ENCODE peak calls at places on chromosomes 11 and 22, in six cellular contexts. One of them, this sample, is unnamed.

GRCh38 chr22:37692627-37693285 is 4.1 kb upstream of the TRIOBP start:
- DNase-seq in endodermal cell: no peak
- DNase-seq in H1: no peak
- DNase-seq in CD8-positive, alpha-beta T cell: no peak
- DNase-seq in transverse colon: no peak
- DNase-seq in brain microvascular endothelial cell: no peak
- DNase-seq in this sample: no peak

GRCh38 chr11:22459053-22459452 is 120.9 kb downstream of the SLC17A6 start:
- DNase-seq in endodermal cell: no peak
- DNase-seq in H1: no peak
- DNase-seq in CD8-positive, alpha-beta T cell: no peak
- DNase-seq in transverse colon: no peak
- DNase-seq in brain microvascular endothelial cell: peak; percentile 71
- DNase-seq in this sample: no peak

GRCh38 chr11:75394086-75394840 is 5.1 kb upstream of the RPS3 start:
- DNase-seq in endodermal cell: no peak
- DNase-seq in H1: no peak
- DNase-seq in CD8-positive, alpha-beta T cell: no peak
- DNase-seq in transverse colon: no peak
- DNase-seq in brain microvascular endothelial cell: no peak
- DNase-seq in this sample: no peak

GRCh38 chr11:92295175-92296137 is 70.8 kb downstream of the FAT3 start:
- DNase-seq in endodermal cell: no peak
- DNase-seq in H1: no peak
- DNase-seq in CD8-positive, alpha-beta T cell: no peak
- DNase-seq in transverse colon: peak; percentile 58
- DNase-seq in brain microvascular endothelial cell: no peak
- DNase-seq in this sample: no peak

GRCh38 chr11:126586303-126586627 is 230.8 kb downstream of the ST3GAL4 start:
- DNase-seq in endodermal cell: no peak
- DNase-seq in H1: no peak
- DNase-seq in CD8-positive, alpha-beta T cell: no peak
- DNase-seq in transverse colon: no peak
- DNase-seq in brain microvascular endothelial cell: no peak
- DNase-seq in this sample: no peak

GRCh38 chr22:36641902-36642640 is 61.5 kb downstream of the CACNG2 start:
- DNase-seq in endodermal cell: no peak
- DNase-seq in H1: no peak
- DNase-seq in CD8-positive, alpha-beta T cell: no peak
- DNase-seq in transverse colon: no peak
- DNase-seq in brain microvascular endothelial cell: peak; percentile 9
- DNase-seq in this sample: no peak

GRCh38 chr22:43570531-43571144 is 158.8 kb downstream of the MPPED1 start:
- DNase-seq in endodermal cell: peak; percentile 79
- DNase-seq in H1: no peak
- DNase-seq in CD8-positive, alpha-beta T cell: no peak
- DNase-seq in transverse colon: no peak
- DNase-seq in brain microvascular endothelial cell: no peak
- DNase-seq in this sample: no peak

GRCh38 chr22:17970205-17970708 is 54.1 kb downstream of the MICAL3 start:
- DNase-seq in endodermal cell: no peak
- DNase-seq in H1: no peak
- DNase-seq in CD8-positive, alpha-beta T cell: no peak
- DNase-seq in transverse colon: no peak
- DNase-seq in brain microvascular endothelial cell: peak; percentile 65
- DNase-seq in this sample: no peak

GRCh38 chr11:3866206-3866605 is 10.7 kb downstream of the STIM1 start:
- DNase-seq in endodermal cell: no peak
- DNase-seq in H1: no peak
- DNase-seq in CD8-positive, alpha-beta T cell: peak; percentile 26
- DNase-seq in transverse colon: no peak
- DNase-seq in brain microvascular endothelial cell: peak; percentile 8
- DNase-seq in this sample: no peak

GRCh38 chr11:65430406-65431217 is 8.0 kb downstream of the NEAT1 start:
- DNase-seq in endodermal cell: no peak
- DNase-seq in H1: no peak
- DNase-seq in CD8-positive, alpha-beta T cell: no peak
- DNase-seq in transverse colon: peak; percentile 26
- DNase-seq in brain microvascular endothelial cell: peak; percentile 34
- DNase-seq in this sample: peak; percentile 3

GRCh38 chr11:134100171-134100570 is 31.3 kb downstream of the JAM3 start:
- DNase-seq in endodermal cell: no peak
- DNase-seq in H1: no peak
- DNase-seq in CD8-positive, alpha-beta T cell: no peak
- DNase-seq in transverse colon: no peak
- DNase-seq in brain microvascular endothelial cell: no peak
- DNase-seq in this sample: no peak

GRCh38 chr11:44681698-44682097 is 45.1 kb upstream of the TSPAN18 start:
- DNase-seq in endodermal cell: no peak
- DNase-seq in H1: no peak
- DNase-seq in CD8-positive, alpha-beta T cell: no peak
- DNase-seq in transverse colon: no peak
- DNase-seq in brain microvascular endothelial cell: peak; percentile 20
- DNase-seq in this sample: no peak

GRCh38 chr11:77449060-77449521 is 24.8 kb downstream of the PAK1 start:
- DNase-seq in endodermal cell: no peak
- DNase-seq in H1: no peak
- DNase-seq in CD8-positive, alpha-beta T cell: no peak
- DNase-seq in transverse colon: no peak
- DNase-seq in brain microvascular endothelial cell: no peak
- DNase-seq in this sample: no peak

GRCh38 chr22:31628969-31629723 is 32.9 kb downstream of the PISD start:
- DNase-seq in endodermal cell: peak; percentile 46
- DNase-seq in H1: no peak
- DNase-seq in CD8-positive, alpha-beta T cell: peak; percentile 21
- DNase-seq in transverse colon: no peak
- DNase-seq in brain microvascular endothelial cell: no peak
- DNase-seq in this sample: no peak

GRCh38 chr11:63764712-63765631 is 3.6 kb downstream of the ZFTA start:
- DNase-seq in endodermal cell: peak; percentile 86
- DNase-seq in H1: peak; percentile 70
- DNase-seq in CD8-positive, alpha-beta T cell: no peak
- DNase-seq in transverse colon: peak; percentile 68
- DNase-seq in brain microvascular endothelial cell: no peak
- DNase-seq in this sample: peak; percentile 58

GRCh38 chr22:43482310-43482625 is 70.5 kb downstream of the MPPED1 start:
- DNase-seq in endodermal cell: peak; percentile 63
- DNase-seq in H1: no peak
- DNase-seq in CD8-positive, alpha-beta T cell: no peak
- DNase-seq in transverse colon: no peak
- DNase-seq in brain microvascular endothelial cell: no peak
- DNase-seq in this sample: no peak

DNA sequence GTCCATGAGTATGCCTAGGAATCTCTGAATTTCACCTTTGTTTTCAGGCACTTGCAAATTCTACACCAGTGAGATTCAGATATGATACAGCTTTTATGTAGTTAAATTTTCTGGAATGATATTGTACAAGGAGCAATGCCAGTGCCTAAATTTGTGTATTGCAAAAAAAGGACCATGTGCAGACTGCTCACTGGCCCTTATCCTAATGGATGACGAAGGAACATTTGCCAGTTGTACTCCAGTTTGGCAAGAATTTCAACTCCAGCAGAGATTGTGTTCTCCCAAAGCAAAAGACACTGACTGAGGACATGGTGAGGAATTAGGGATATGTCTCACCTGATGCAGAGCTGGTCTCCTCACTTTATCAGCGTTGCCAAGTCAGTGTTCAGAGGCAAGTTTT is 8.6 kb downstream of the NAT10 start:
- DNase-seq in endodermal cell: no peak
- DNase-seq in H1: no peak
- DNase-seq in CD8-positive, alpha-beta T cell: no peak
- DNase-seq in transverse colon: no peak
- DNase-seq in brain microvascular endothelial cell: no peak
- DNase-seq in this sample: no peak
- H3K36me3 ChIP-seq in endodermal cell: peaks cover 90% of the 10 kb centered on the region
- H3K36me3 ChIP-seq in H1: peaks cover 73% of the 10 kb centered on the region
- H3K36me3 ChIP-seq in CD8-positive, alpha-beta T cell: peaks cover 83% of the 10 kb centered on the region
- H3K36me3 ChIP-seq in transverse colon: no peaks in the 10 kb centered on the region
- H3K36me3 ChIP-seq in brain microvascular endothelial cell: peaks cover 88% of the 10 kb centered on the region
- H3K36me3 ChIP-seq in this sample: no peaks in the 10 kb centered on the region

DNA sequence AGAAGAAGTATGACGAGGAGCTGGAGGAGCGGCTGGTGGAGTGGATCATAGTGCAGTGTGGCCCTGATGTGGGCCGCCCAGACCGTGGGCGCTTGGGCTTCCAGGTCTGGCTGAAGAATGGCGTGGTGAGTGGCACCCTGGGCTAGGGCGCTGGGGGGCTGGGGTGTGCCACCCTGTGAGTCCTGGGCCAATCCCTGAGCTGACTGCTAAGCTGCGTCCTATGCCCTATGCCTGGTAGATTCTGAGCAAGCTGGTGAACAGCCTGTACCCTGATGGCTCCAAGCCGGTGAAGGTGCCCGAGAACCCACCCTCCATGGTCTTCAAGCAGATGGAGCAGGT is 3.9 kb downstream of the TAGLN start:
- DNase-seq in endodermal cell: no peak
- DNase-seq in H1: no peak
- DNase-seq in CD8-positive, alpha-beta T cell: no peak
- DNase-seq in transverse colon: no peak
- DNase-seq in brain microvascular endothelial cell: no peak
- DNase-seq in this sample: no peak
- H3K4me3 ChIP-seq in endodermal cell: peak overlapping the region; percentile 88
- H3K4me3 ChIP-seq in H1: no peak overlapping the region
- H3K4me3 ChIP-seq in CD8-positive, alpha-beta T cell: no peak overlapping the region
- H3K4me3 ChIP-seq in transverse colon: no peak overlapping the region
- H3K4me3 ChIP-seq in brain microvascular endothelial cell: no peak overlapping the region
- H3K4me3 ChIP-seq in this sample: peak overlapping the region; percentile 58

GRCh38 chr11:121488145-121488544 is 35.4 kb upstream of the SORL1-AS1 start:
- DNase-seq in endodermal cell: no peak
- DNase-seq in H1: no peak
- DNase-seq in CD8-positive, alpha-beta T cell: no peak
- DNase-seq in transverse colon: no peak
- DNase-seq in brain microvascular endothelial cell: no peak
- DNase-seq in this sample: no peak

GRCh38 chr11:121486054-121486453 is 33.3 kb upstream of the SORL1-AS1 start:
- DNase-seq in endodermal cell: peak; percentile 26
- DNase-seq in H1: no peak
- DNase-seq in CD8-positive, alpha-beta T cell: no peak
- DNase-seq in transverse colon: no peak
- DNase-seq in brain microvascular endothelial cell: no peak
- DNase-seq in this sample: no peak

GRCh38 chr11:121485221-121485620 is 32.5 kb upstream of the SORL1-AS1 start:
- DNase-seq in endodermal cell: no peak
- DNase-seq in H1: no peak
- DNase-seq in CD8-positive, alpha-beta T cell: peak; percentile 34
- DNase-seq in transverse colon: no peak
- DNase-seq in brain microvascular endothelial cell: no peak
- DNase-seq in this sample: no peak

GRCh38 chr11:121488641-121489040 is 35.9 kb upstream of the SORL1-AS1 start:
- DNase-seq in endodermal cell: no peak
- DNase-seq in H1: no peak
- DNase-seq in CD8-positive, alpha-beta T cell: no peak
- DNase-seq in transverse colon: no peak
- DNase-seq in brain microvascular endothelial cell: no peak
- DNase-seq in this sample: no peak

DNA sequence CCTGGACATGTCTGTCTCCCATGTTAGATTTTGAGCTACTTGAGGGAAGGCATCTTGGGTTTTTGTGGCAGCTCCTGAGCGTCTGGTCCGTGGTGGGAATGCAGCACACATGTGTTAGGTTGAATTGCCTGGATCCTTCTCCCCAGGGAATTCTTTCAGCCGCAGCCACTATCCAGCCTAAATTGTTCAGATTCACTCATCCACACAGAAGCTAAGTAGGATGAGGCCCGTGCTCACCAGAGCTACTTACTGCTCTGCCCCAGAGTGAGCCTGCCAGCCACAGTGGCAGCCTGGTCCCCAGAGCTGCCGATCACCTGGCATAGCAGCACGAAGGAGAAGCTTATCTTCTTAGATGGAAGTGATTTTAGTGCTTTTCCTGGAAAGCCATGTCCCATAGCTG is 34.4 kb upstream of the SORL1-AS1 start:
- DNase-seq in endodermal cell: no peak
- DNase-seq in H1: no peak
- DNase-seq in CD8-positive, alpha-beta T cell: no peak
- DNase-seq in transverse colon: no peak
- DNase-seq in brain microvascular endothelial cell: no peak
- DNase-seq in this sample: no peak
- H3K36me3 ChIP-seq in endodermal cell: no peaks in the 10 kb centered on the region
- H3K36me3 ChIP-seq in H1: peaks cover 31% of the 10 kb centered on the region
- H3K36me3 ChIP-seq in CD8-positive, alpha-beta T cell: peaks cover 30% of the 10 kb centered on the region
- H3K36me3 ChIP-seq in transverse colon: no peaks in the 10 kb centered on the region
- H3K36me3 ChIP-seq in brain microvascular endothelial cell: no peaks in the 10 kb centered on the region
- H3K36me3 ChIP-seq in this sample: no peaks in the 10 kb centered on the region

GRCh38 chr11:33475999-33476398 is 218.8 kb downstream of the HIPK3 start:
- DNase-seq in endodermal cell: no peak
- DNase-seq in H1: no peak
- DNase-seq in CD8-positive, alpha-beta T cell: no peak
- DNase-seq in transverse colon: no peak
- DNase-seq in brain microvascular endothelial cell: peak; percentile 58
- DNase-seq in this sample: no peak

GRCh38 chr11:33479216-33479615 is 221.4 kb downstream of the C11orf91 start:
- DNase-seq in endodermal cell: no peak
- DNase-seq in H1: no peak
- DNase-seq in CD8-positive, alpha-beta T cell: no peak
- DNase-seq in transverse colon: no peak
- DNase-seq in brain microvascular endothelial cell: no peak
- DNase-seq in this sample: no peak

GRCh38 chr11:33476945-33477584 is 219.9 kb downstream of the HIPK3 start:
- DNase-seq in endodermal cell: no peak
- DNase-seq in H1: no peak
- DNase-seq in CD8-positive, alpha-beta T cell: no peak
- DNase-seq in transverse colon: no peak
- DNase-seq in brain microvascular endothelial cell: peak; percentile 23
- DNase-seq in this sample: no peak

GRCh38 chr11:33480636-33481035 is 220.0 kb downstream of the C11orf91 start:
- DNase-seq in endodermal cell: peak; percentile 22
- DNase-seq in H1: no peak
- DNase-seq in CD8-positive, alpha-beta T cell: no peak
- DNase-seq in transverse colon: no peak
- DNase-seq in brain microvascular endothelial cell: no peak
- DNase-seq in this sample: no peak

DNA sequence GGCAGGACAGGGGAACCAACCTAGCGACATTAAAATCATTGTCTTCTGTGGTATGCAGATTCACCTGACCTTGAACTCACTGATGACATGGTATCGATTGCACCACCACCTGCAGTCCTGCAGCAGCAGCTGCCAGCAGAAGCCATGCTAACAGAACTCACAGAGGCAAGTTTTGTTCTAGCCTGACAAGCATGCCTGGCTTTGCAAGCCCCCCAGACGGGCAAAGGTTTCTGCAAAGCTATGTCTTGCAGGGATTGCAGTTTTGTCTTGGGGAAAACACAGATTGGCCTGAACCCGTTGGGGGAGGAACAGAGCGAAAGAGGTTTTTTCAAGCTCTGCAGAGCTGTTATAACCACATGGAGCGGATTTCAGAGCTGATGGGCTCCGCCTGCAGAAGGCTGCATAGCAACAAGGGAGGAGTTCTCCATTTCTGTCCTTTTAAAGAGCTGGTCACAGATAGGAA is 221.0 kb downstream of the HIPK3 start:
- DNase-seq in endodermal cell: peak; percentile 50
- DNase-seq in H1: no peak
- DNase-seq in CD8-positive, alpha-beta T cell: no peak
- DNase-seq in transverse colon: no peak
- DNase-seq in brain microvascular endothelial cell: no peak
- DNase-seq in this sample: no peak
- H3K4me3 ChIP-seq in endodermal cell: no peak overlapping the region
- H3K4me3 ChIP-seq in H1: no peak overlapping the region
- H3K4me3 ChIP-seq in CD8-positive, alpha-beta T cell: no peak overlapping the region
- H3K4me3 ChIP-seq in transverse colon: no peak overlapping the region
- H3K4me3 ChIP-seq in brain microvascular endothelial cell: no peak overlapping the region
- H3K4me3 ChIP-seq in this sample: no peak overlapping the region

GRCh38 chr11:36490026-36490806 is 19.9 kb downstream of the TRAF6 start:
- DNase-seq in endodermal cell: no peak
- DNase-seq in H1: no peak
- DNase-seq in CD8-positive, alpha-beta T cell: no peak
- DNase-seq in transverse colon: no peak
- DNase-seq in brain microvascular endothelial cell: no peak
- DNase-seq in this sample: no peak
- H3K36me3 ChIP-seq in endodermal cell: peaks cover 84% of the 10 kb centered on the region
- H3K36me3 ChIP-seq in H1: peaks cover 7% of the 10 kb centered on the region
- H3K36me3 ChIP-seq in CD8-positive, alpha-beta T cell: peaks cover 7% of the 10 kb centered on the region
- H3K36me3 ChIP-seq in transverse colon: no peaks in the 10 kb centered on the region
- H3K36me3 ChIP-seq in brain microvascular endothelial cell: peaks cover 43% of the 10 kb centered on the region
- H3K36me3 ChIP-seq in this sample: no peaks in the 10 kb centered on the region